ENCODE peak calls at places on chromosomes 11 and 22, in six cellular contexts. V, D, H, K, U and Y are unnamed samples.

GRCh38 chr22:19497245-19497644 is 17.5 kb downstream of the CDC45 start:
- ATAC-seq in H (no peak), D (no peak), V (no peak), K (no peak), U (no peak), Y (no peak)

GRCh38 chr22:35390933-35391332 is 9.0 kb upstream of the MCM5 start:
- ATAC-seq in D (no peak), H (no peak), V (no peak), K (no peak), U (no peak), Y (no peak)

GRCh38 chr11:19253149-19253540 is 12.4 kb upstream of the E2F8 start:
- ATAC-seq in H (no peak), V (no peak), D (no peak), K (no peak), U (no peak), Y (no peak)

GRCh38 chr11:106691807-106692365 is 326.4 kb downstream of the GUCY1A2 start:
- ATAC-seq in V (no peak), U (no peak), H (peak; percentile 67), K (no peak), D (no peak), Y (no peak)

GRCh38 chr22:24190159-24190540 is 8.9 kb downstream of the SUSD2 start:
- ATAC-seq in V (no peak), D (no peak), K (no peak), U (no peak), H (no peak), Y (no peak)

GRCh38 chr11:124115782-124116616 is 749 bp downstream of the VWA5A start:
- ATAC-seq in D (peak; percentile 48), U (peak; percentile 60), V (peak; percentile 18), H (peak; percentile 30), K (peak; percentile 34), Y (peak; percentile 42)

GRCh38 chr11:89125298-89125697 is 52.4 kb upstream of the TYR start:
- ATAC-seq in D (no peak), U (no peak), V (no peak), K (no peak), H (no peak), Y (no peak)

GRCh38 chr11:27437824-27438594 is 34.6 kb downstream of the LGR4 start:
- ATAC-seq in D (no peak), V (no peak), U (no peak), H (no peak), K (no peak), Y (no peak)

GRCh38 chr11:23789938-23790371 is 706.9 kb upstream of the LUZP2 start:
- ATAC-seq in U (no peak), K (no peak), H (peak; percentile 72), V (no peak), D (no peak), Y (no peak)

GRCh38 chr11:803770-804598 is 1.0 kb downstream of the PIDD1 start:
- ATAC-seq in U (no peak), V (no peak), D (no peak), K (no peak), H (peak; percentile 31), Y (no peak)

GRCh38 chr22:29172216-29172615 is 33.5 kb upstream of the EMID1 start:
- ATAC-seq in H (no peak), K (no peak), D (no peak), U (no peak), V (no peak), Y (no peak)

GRCh38 chr11:66593650-66594049 is 665 bp downstream of the CCS start:
- ATAC-seq in U (no peak), K (no peak), V (no peak), D (no peak), H (no peak), Y (no peak)

GRCh38 chr22:44030702-44031082 is 6.6 kb downstream of the PARVB start:
- ATAC-seq in K (no peak), H (no peak), U (no peak), D (no peak), V (no peak), Y (no peak)

GRCh38 chr11:104405277-104405676 is 241.3 kb upstream of the PDGFD start:
- ATAC-seq in K (no peak), D (no peak), V (no peak), U (no peak), H (no peak), Y (no peak)

GRCh38 chr11:44032304-44033085 is 15.3 kb upstream of the ACCSL start:
- ATAC-seq in D (no peak), V (no peak), K (no peak), H (no peak), U (no peak), Y (no peak)

GRCh38 chr11:61267437-61267841 is 26.5 kb downstream of the PGA5 start:
- ATAC-seq in D (no peak), H (no peak), V (no peak), K (no peak), U (no peak), Y (no peak)

GRCh38 chr22:46415816-46416536 is 80.5 kb downstream of the TRMU start:
- ATAC-seq in D (no peak), U (no peak), K (no peak), V (no peak), H (no peak), Y (no peak)

GRCh38 chr22:36194971-36195370 is 6.6 kb downstream of the APOL4 start:
- ATAC-seq in D (peak; percentile 68), H (peak; percentile 35), K (peak; percentile 65), V (peak; percentile 51), U (peak; percentile 87), Y (peak; percentile 63)

GRCh38 chr11:132972565-132972964 is 559.7 kb downstream of the OPCML start:
- ATAC-seq in V (no peak), U (no peak), K (no peak), D (no peak), H (no peak), Y (no peak)

GRCh38 chr11:112795896-112796686 is 165.1 kb upstream of the NCAM1 start:
- ATAC-seq in K (no peak), V (no peak), U (no peak), D (no peak), H (no peak), Y (no peak)

GRCh38 chr11:1102996-1103395 is 28.3 kb downstream of the MUC2 start:
- ATAC-seq in H (no peak), U (no peak), D (no peak), V (no peak), K (no peak), Y (no peak)

GRCh38 chr11:79209540-79210266 is 231.1 kb downstream of the TENM4 start:
- ATAC-seq in U (no peak), H (no peak), V (no peak), D (no peak), K (no peak), Y (no peak)

GRCh38 chr11:70471254-70471653 is 72.9 kb downstream of the CTTN start:
- ATAC-seq in U (no peak), D (no peak), V (peak; percentile 44), K (peak; percentile 39), H (peak; percentile 17), Y (no peak)

GRCh38 chr11:85745626-85746025 is 59.6 kb upstream of the CCDC89 start:
- ATAC-seq in K (no peak), U (no peak), V (no peak), D (peak; percentile 70), H (no peak), Y (no peak)

GRCh38 chr11:118410055-118410745 is 8.8 kb downstream of the ATP5MG start:
- ATAC-seq in D (no peak), V (no peak), H (no peak), K (no peak), U (no peak), Y (no peak)

GRCh38 chr11:47886096-47886495 is 37.9 kb upstream of the NUP160 start:
- ATAC-seq in D (peak; percentile 73), H (no peak), U (peak; percentile 68), K (peak; percentile 61), V (no peak), Y (no peak)

GRCh38 chr11:113138731-113139130 is 175.7 kb upstream of the TTC12 start:
- ATAC-seq in V (no peak), U (no peak), H (no peak), D (no peak), K (no peak), Y (no peak)

GRCh38 chr11:83852012-83852411 is 565.8 kb upstream of the CCDC90B start:
- ATAC-seq in D (no peak), V (no peak), H (no peak), U (no peak), K (no peak), Y (no peak)

GRCh38 chr11:24155792-24156191 is 341.1 kb upstream of the LUZP2 start:
- ATAC-seq in K (no peak), V (no peak), H (no peak), D (no peak), U (no peak), Y (peak; percentile 16)

GRCh38 chr22:38187413-38188212 is 6.0 kb upstream of the PLA2G6 start:
- ATAC-seq in H (no peak), V (no peak), K (no peak), U (no peak), D (no peak), Y (no peak)

GRCh38 chr11:121241300-121242176 is 51.0 kb upstream of the SC5D start:
- ATAC-seq in V (no peak), D (no peak), U (no peak), H (no peak), K (no peak), Y (no peak)

GRCh38 chr11:16813141-16813540 is 74.7 kb downstream of the C11orf58 start:
- ATAC-seq in U (no peak), V (no peak), D (no peak), H (no peak), K (no peak), Y (no peak)